ENCODE peak calls at places on chromosomes 4 and X, in seven cellular contexts. One of them, this sample, is unnamed. For H3K4me1, the result is how much of the 10 kb centered on the place peaks cover.

GRCh38 chr4:70667710-70668535 is 1.6 kb upstream of the JCHAIN start:
- DNase-seq in body of pancreas: no peak
- DNase-seq in IMR-90: peak
- DNase-seq in breast epithelium: no peak
- DNase-seq in A549: no peak
- DNase-seq in sigmoid colon: no peak
- DNase-seq in uterus: no peak
- DNase-seq in this sample: no peak

GRCh38 chr4:2837904-2838496 is 5.6 kb upstream of the ADD1 start:
- DNase-seq in uterus: peak
- DNase-seq in body of pancreas: no peak
- DNase-seq in A549: no peak
- DNase-seq in sigmoid colon: peak
- DNase-seq in IMR-90: peak
- DNase-seq in breast epithelium: no peak
- DNase-seq in this sample: peak

GRCh38 chrX:53686151-53686885 is at the start of gene HUWE1:
- DNase-seq in sigmoid colon: peak
- DNase-seq in breast epithelium: peak
- DNase-seq in IMR-90: peak
- DNase-seq in body of pancreas: peak
- DNase-seq in A549: peak
- DNase-seq in uterus: peak
- DNase-seq in this sample: peak

GRCh38 chr4:153022233-153022632 is 86.1 kb downstream of the FHDC1 start:
- DNase-seq in IMR-90: no peak
- DNase-seq in uterus: no peak
- DNase-seq in body of pancreas: peak
- DNase-seq in sigmoid colon: no peak
- DNase-seq in A549: no peak
- DNase-seq in breast epithelium: no peak
- DNase-seq in this sample: no peak

GRCh38 chr4:171846232-171846631 is 33.0 kb downstream of the GALNTL6 start:
- DNase-seq in breast epithelium: no peak
- DNase-seq in uterus: no peak
- DNase-seq in body of pancreas: peak
- DNase-seq in sigmoid colon: no peak
- DNase-seq in A549: no peak
- DNase-seq in IMR-90: no peak
- DNase-seq in this sample: peak

GRCh38 chr4:211033-211511 is 86.8 kb downstream of the ZNF718 start:
- DNase-seq in IMR-90: no peak
- DNase-seq in A549: no peak
- DNase-seq in sigmoid colon: no peak
- DNase-seq in uterus: no peak
- DNase-seq in body of pancreas: no peak
- DNase-seq in breast epithelium: no peak
- DNase-seq in this sample: no peak

GRCh38 chrX:109886122-109886761 is 116.7 kb upstream of the TMEM164 start:
- DNase-seq in sigmoid colon: no peak
- DNase-seq in body of pancreas: peak
- DNase-seq in uterus: no peak
- DNase-seq in breast epithelium: no peak
- DNase-seq in A549: peak
- DNase-seq in IMR-90: peak
- DNase-seq in this sample: peak

GRCh38 chr4:113958766-113959540 is 20.5 kb downstream of the ARSJ start:
- DNase-seq in IMR-90: peak
- DNase-seq in sigmoid colon: no peak
- DNase-seq in A549: peak
- DNase-seq in breast epithelium: no peak
- DNase-seq in body of pancreas: no peak
- DNase-seq in uterus: no peak
- DNase-seq in this sample: no peak

GRCh38 chr4:73251384-73251783 is 7.2 kb downstream of the ANKRD17 start:
- DNase-seq in uterus: no peak
- DNase-seq in sigmoid colon: no peak
- DNase-seq in IMR-90: no peak
- DNase-seq in breast epithelium: no peak
- DNase-seq in A549: no peak
- DNase-seq in body of pancreas: no peak
- DNase-seq in this sample: no peak

GRCh38 chr4:189124149-189124758 is 816.4 kb upstream of the FRG1 start:
- DNase-seq in breast epithelium: no peak
- DNase-seq in body of pancreas: peak
- DNase-seq in A549: no peak
- DNase-seq in sigmoid colon: no peak
- DNase-seq in uterus: no peak
- DNase-seq in IMR-90: peak
- DNase-seq in this sample: peak

GRCh38 chr4:85369703-85370380 is 105.1 kb upstream of the ARHGAP24 start:
- DNase-seq in breast epithelium: no peak
- DNase-seq in body of pancreas: no peak
- DNase-seq in A549: no peak
- DNase-seq in uterus: no peak
- DNase-seq in IMR-90: no peak
- DNase-seq in sigmoid colon: no peak
- DNase-seq in this sample: no peak

GRCh38 chr4:186904104-186904503 is 180.4 kb upstream of the FAT1 start:
- DNase-seq in body of pancreas: no peak
- DNase-seq in A549: peak
- DNase-seq in uterus: no peak
- DNase-seq in IMR-90: peak
- DNase-seq in sigmoid colon: no peak
- DNase-seq in breast epithelium: no peak
- DNase-seq in this sample: no peak

GRCh38 chrX:13048265-13048664 is 3.8 kb upstream of the FAM9C start:
- DNase-seq in body of pancreas: no peak
- DNase-seq in sigmoid colon: no peak
- DNase-seq in uterus: no peak
- DNase-seq in A549: no peak
- DNase-seq in IMR-90: peak
- DNase-seq in breast epithelium: no peak
- DNase-seq in this sample: no peak

GRCh38 chr4:122331195-122331594 is 47.6 kb upstream of the ADAD1 start:
- DNase-seq in sigmoid colon: no peak
- DNase-seq in body of pancreas: no peak
- DNase-seq in breast epithelium: no peak
- DNase-seq in IMR-90: no peak
- DNase-seq in A549: no peak
- DNase-seq in uterus: no peak
- DNase-seq in this sample: no peak

GRCh38 chrX:30577362-30577961 is at the start of gene TASL:
- DNase-seq in IMR-90: no peak
- DNase-seq in body of pancreas: no peak
- DNase-seq in breast epithelium: no peak
- DNase-seq in A549: no peak
- DNase-seq in uterus: no peak
- DNase-seq in sigmoid colon: no peak
- DNase-seq in this sample: no peak

GRCh38 chr4:33067221-33067620 is 2347.1 kb downstream of the PCDH7 start:
- DNase-seq in IMR-90: peak
- DNase-seq in body of pancreas: no peak
- DNase-seq in A549: no peak
- DNase-seq in sigmoid colon: no peak
- DNase-seq in uterus: no peak
- DNase-seq in breast epithelium: no peak
- DNase-seq in this sample: no peak

GRCh38 chr4:70741872-70742271 is 20.1 kb downstream of the RUFY3 start:
- DNase-seq in A549: no peak
- DNase-seq in uterus: no peak
- DNase-seq in sigmoid colon: no peak
- DNase-seq in breast epithelium: no peak
- DNase-seq in body of pancreas: no peak
- DNase-seq in IMR-90: peak
- DNase-seq in this sample: no peak

GRCh38 chrX:112677167-112677566 is 2.6 kb downstream of the LHFPL1 start:
- DNase-seq in sigmoid colon: no peak
- DNase-seq in body of pancreas: no peak
- DNase-seq in breast epithelium: no peak
- DNase-seq in A549: no peak
- DNase-seq in IMR-90: peak
- DNase-seq in uterus: no peak
- DNase-seq in this sample: no peak

GRCh38 chr4:150283689-150284088 is 205.4 kb downstream of the DCLK2 start:
- DNase-seq in sigmoid colon: no peak
- DNase-seq in body of pancreas: no peak
- DNase-seq in A549: no peak
- DNase-seq in breast epithelium: no peak
- DNase-seq in uterus: no peak
- DNase-seq in IMR-90: peak
- DNase-seq in this sample: no peak
- TF ChIP-seq POLR2A in sigmoid colon: no peak
- TF ChIP-seq POLR2A in body of pancreas: no peak
- TF ChIP-seq POLR2A in A549: no peak
- TF ChIP-seq POLR2A in breast epithelium: no peak
- TF ChIP-seq POLR2A in uterus: no peak
- TF ChIP-seq POLR2A in IMR-90: peak
- TF ChIP-seq POLR2A in this sample: no peak

DNA sequence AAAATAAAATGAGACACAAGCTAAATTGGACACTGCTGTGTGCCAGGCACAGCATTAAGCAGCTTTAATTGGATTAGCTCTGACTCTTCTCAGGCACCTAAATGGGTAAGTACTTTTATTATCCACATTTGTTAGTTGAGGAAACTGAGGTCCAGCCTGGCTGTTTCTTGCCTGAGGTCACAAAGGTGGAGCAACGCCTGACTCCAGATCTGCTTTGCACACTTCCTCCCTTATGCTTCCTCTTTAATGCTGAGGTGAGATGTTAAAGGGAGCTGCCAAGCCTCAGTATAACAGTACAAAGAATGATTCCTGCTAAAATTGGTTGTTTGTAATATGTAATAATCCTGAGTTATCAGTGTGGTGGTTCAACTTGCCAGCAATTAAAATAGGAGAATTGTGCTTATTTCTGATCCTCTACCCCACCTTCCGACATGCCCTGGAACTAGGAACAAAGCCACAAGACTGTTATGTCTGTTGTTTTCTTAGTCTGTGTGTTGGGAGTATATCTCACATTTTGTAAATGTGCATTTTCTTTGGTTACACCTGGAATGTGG is 74.4 kb downstream of the AFF1 start:
- DNase-seq in uterus: no peak
- DNase-seq in IMR-90: no peak
- DNase-seq in body of pancreas: no peak
- DNase-seq in A549: no peak
- DNase-seq in sigmoid colon: no peak
- DNase-seq in breast epithelium: no peak
- DNase-seq in this sample: no peak
- H3K4me1 ChIP-seq in uterus: under half
- H3K4me1 ChIP-seq in IMR-90: under half
- H3K4me1 ChIP-seq in body of pancreas: half or more
- H3K4me1 ChIP-seq in A549: half or more
- H3K4me1 ChIP-seq in sigmoid colon: half or more
- H3K4me1 ChIP-seq in breast epithelium: under half
- H3K4me1 ChIP-seq in this sample: half or more

DNA sequence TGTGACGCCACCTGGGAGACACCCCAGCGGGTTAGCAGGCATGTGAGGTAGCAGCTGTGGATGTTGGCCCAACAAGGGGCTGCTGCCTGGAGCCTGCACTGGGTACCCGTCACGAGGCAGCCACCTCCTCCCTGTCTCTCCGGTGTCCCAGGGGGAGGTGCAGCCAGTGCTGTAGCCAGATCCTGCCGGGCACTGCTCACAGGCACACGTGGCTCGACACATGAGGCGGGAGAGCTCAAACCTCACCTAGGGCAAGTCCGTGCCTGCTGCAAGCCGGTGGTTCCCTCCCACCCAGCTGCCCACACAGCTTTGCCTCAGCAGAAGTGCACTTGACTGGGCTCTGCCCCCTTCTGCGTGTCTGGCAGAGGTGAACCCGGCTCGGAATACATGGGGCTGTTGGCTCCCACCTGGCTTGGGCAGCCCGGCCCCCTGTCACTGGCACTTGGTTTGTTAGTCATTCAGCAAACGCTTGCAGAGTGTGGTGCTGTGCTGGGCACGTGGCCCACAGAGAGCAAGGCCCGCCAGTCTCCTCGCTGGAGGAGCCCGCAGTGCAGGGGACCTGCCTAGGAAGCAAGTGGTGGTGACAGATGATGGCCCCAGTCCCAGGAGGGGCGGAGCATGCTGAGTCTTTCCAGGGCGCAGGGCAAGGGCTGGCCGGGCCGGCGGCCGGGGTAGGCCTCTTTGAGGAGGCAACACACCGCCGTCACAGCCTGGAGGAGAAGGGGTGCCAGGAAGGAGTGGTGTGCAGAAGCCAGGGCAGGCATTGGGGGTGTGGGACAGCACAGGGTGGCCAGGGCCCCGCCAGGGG is 10.1 kb upstream of the SH3TC1 start:
- DNase-seq in body of pancreas: peak
- DNase-seq in A549: no peak
- DNase-seq in breast epithelium: no peak
- DNase-seq in uterus: no peak
- DNase-seq in sigmoid colon: no peak
- DNase-seq in IMR-90: no peak
- DNase-seq in this sample: peak
- H3K27ac ChIP-seq in body of pancreas: no peak
- H3K27ac ChIP-seq in A549: no peak
- H3K27ac ChIP-seq in breast epithelium: peak
- H3K27ac ChIP-seq in uterus: no peak
- H3K27ac ChIP-seq in sigmoid colon: no peak
- H3K27ac ChIP-seq in IMR-90: no peak
- H3K27ac ChIP-seq in this sample: peak

DNA sequence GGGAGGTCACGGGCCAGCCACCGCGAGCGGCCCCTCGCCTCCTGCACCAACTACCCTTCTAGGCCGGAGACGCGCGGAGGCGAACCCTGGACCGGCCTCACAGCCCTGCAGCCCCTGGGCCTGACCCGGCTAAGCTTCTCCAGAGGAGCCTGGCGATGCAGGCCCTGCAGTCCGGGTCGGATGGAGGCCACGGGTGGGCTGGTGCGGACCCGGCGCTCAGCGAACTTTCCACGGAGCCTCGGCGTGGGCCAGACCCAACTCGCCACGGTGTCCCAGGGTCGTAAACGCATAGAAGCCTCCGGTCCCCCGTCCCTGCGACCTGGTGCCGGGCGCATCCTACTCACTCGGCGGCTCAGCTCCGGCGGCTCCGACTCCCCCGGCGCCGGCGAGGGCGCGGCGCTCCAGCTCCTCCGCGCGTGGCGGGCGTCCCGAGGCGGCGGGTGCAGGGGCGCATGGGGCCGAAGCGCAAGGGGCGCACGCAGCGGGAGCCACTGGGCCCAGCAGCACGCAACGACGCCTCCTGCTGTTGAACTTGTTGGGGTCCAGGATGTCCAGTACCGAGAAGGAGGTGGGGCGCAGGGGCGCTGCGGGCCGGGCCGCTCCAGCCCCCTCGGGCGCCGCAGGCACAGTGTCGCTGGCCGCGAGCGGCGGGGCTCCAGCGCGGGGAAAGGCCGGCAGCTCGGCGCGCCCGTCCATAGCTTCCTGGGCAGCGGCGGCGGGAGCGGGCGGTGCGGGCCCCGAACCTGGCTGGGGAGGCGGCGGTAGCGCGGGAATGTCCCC is 416 bp downstream of the NKX1-1 start:
- DNase-seq in breast epithelium: peak
- DNase-seq in body of pancreas: no peak
- DNase-seq in IMR-90: no peak
- DNase-seq in uterus: no peak
- DNase-seq in sigmoid colon: peak
- DNase-seq in A549: no peak
- DNase-seq in this sample: no peak
- TF ChIP-seq POLR2A in breast epithelium: no peak
- TF ChIP-seq POLR2A in body of pancreas: no peak
- TF ChIP-seq POLR2A in IMR-90: no peak
- TF ChIP-seq POLR2A in uterus: no peak
- TF ChIP-seq POLR2A in sigmoid colon: no peak
- TF ChIP-seq POLR2A in A549: no peak
- TF ChIP-seq POLR2A in this sample: no peak